ENCODE peak calls at places on chromosome 15, in four cellular contexts. C, S, R and T are unnamed samples.

GRCh38 chr15:83012038-83012490 is 625 bp upstream of the C15orf40 start:
- DNase-seq in C (no peak), S (no peak), R (no peak), T (peak)

GRCh38 chr15:41914406-41914805 is 20.6 kb upstream of the SPTBN5 start:
- DNase-seq in C (no peak), S (no peak), R (no peak), T (no peak)

GRCh38 chr15:94584833-94585244 is 353.5 kb downstream of the MCTP2 start:
- DNase-seq in C (no peak), S (no peak), R (no peak), T (peak)

GRCh38 chr15:70096975-70097336 is 761 bp downstream of the TLE3 start:
- DNase-seq in C (peak), S (peak), R (no peak), T (no peak)

GRCh38 chr15:80264031-80264430 is 12.0 kb upstream of the CTXND1 start:
- DNase-seq in C (peak), S (no peak), R (no peak), T (no peak)

GRCh38 chr15:100824211-100824610 is 55.4 kb upstream of the ALDH1A3 start:
- DNase-seq in C (no peak), S (no peak), R (no peak), T (no peak)

GRCh38 chr15:65368646-65369045 is 9.2 kb downstream of the IGDCC3 start:
- DNase-seq in C (peak), S (no peak), R (no peak), T (no peak)

GRCh38 chr15:72306211-72306785 is 13.7 kb downstream of the CELF6 start:
- DNase-seq in C (peak), S (no peak), R (no peak), T (peak)

GRCh38 chr15:31399544-31400171 is 73.0 kb downstream of the KLF13 start:
- DNase-seq in C (no peak), S (no peak), R (no peak), T (no peak)

DNA sequence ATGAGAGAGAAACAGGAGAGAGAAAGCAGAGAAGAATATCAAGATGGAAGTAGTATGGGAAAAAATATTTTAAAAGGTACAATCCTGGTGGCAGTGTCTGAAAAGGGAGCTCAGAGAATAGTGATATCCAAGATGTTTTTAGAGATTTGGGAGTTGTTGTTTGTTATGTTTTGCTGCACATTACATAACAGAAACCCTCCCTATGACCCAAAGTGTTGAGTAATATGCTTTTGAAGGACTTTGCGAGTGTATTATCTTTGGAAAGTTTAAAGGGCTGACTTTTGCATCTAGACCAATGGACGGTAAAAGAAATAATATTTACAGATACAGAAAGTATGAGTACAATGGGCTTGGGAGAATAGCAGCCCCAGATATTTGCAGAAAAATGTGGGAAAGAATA is 759.7 kb downstream of the NTRK3 start:
- DNase-seq in C (no peak), S (no peak), R (no peak), T (no peak)
- TF ChIP-seq CTCF in C (no peak), S (no peak), R (no peak), T (no peak)

GRCh38 chr15:89244512-89244869 is 712 bp downstream of the FANCI start:
- DNase-seq in C (no peak), S (no peak), R (no peak), T (no peak)
- H3K27ac ChIP-seq in C (no peak), S (peak), R (no peak), T (peak)

DNA sequence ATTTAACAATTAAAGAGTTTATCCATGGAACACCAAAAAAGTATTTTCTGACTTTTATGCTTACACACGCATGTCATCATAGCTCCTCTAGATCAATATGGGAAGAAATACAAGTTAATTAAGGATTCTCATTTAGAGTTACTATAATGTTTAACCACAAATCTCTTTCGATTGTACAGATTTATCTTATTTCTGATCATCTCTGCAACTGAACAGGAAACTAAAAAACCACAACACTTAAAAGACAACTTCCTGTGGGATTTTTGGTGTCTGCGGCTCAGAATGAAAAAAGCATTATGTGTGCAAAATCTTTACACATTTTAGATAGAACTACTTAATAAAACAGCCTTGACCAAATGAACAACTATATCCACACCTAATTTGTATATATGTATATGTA is 2.9 kb upstream of the TJP1 start:
- DNase-seq in C (no peak), S (no peak), R (no peak), T (peak)
- TF ChIP-seq CTCF in C (no peak), S (no peak), R (no peak), T (no peak)

GRCh38 chr15:85750807-85751730 is 43.7 kb downstream of the KLHL25 start:
- DNase-seq in C (peak), S (no peak), R (peak), T (no peak)
- H3K27ac ChIP-seq in C (peak), S (no peak), R (peak), T (no peak)